ENCODE peak calls at places on chromosomes 7 and 10, in four cellular contexts. W is fibroblast of lung, U is fibroblast of pulmonary artery, D is astrocyte of the spinal cord. L is an unnamed sample.

GRCh38 chr10:79012567-79012966 is 56.2 kb upstream of the ZMIZ1 start:
- DNase-seq in W (no peak), U (no peak), D (no peak), L (no peak)

GRCh38 chr10:5584895-5585516 is 60.2 kb downstream of the CALML3 start:
- DNase-seq in W (no peak), U (peak), D (peak), L (peak)

GRCh38 chr7:124764071-124764846 is 1.3 kb downstream of the GPR37 start:
- DNase-seq in W (peak), U (no peak), D (no peak), L (no peak)

GRCh38 chr7:27635728-27636127 is 27.0 kb downstream of the HIBADH start:
- DNase-seq in W (no peak), U (no peak), D (no peak), L (no peak)

GRCh38 chr10:123301077-123301875 is 147.1 kb downstream of the BUB3 start:
- DNase-seq in W (peak), U (peak), D (peak), L (peak)

GRCh38 chr7:74280985-74281384 is 8.2 kb upstream of the CLIP2 start:
- DNase-seq in W (peak), U (no peak), D (no peak), L (no peak)

GRCh38 chr10:62852961-62853702 is 37.0 kb upstream of the EGR2 start:
- DNase-seq in W (no peak), U (no peak), D (no peak), L (peak)

GRCh38 chr10:112570585-112570984 is 123.6 kb downstream of the VTI1A start:
- DNase-seq in W (no peak), U (peak), D (no peak), L (no peak)

GRCh38 chr10:77566914-77567566 is 70.6 kb downstream of the KCNMA1 start:
- DNase-seq in W (no peak), U (no peak), D (no peak), L (no peak)

GRCh38 chr10:21978191-21978862 is 25.2 kb downstream of the DNAJC1 start:
- DNase-seq in W (peak), U (peak), D (peak), L (no peak)

GRCh38 chr10:121425623-121426022 is 172.6 kb downstream of the FGFR2 start:
- DNase-seq in W (no peak), U (no peak), D (no peak), L (no peak)
- TF ChIP-seq CTCF in W (no peak), U (no peak), D (no peak), L (no peak)

GRCh38 chr7:43248961-43249807 is 136.7 kb downstream of the HECW1 start:
- DNase-seq in W (peak), U (no peak), D (peak), L (no peak)

GRCh38 chr7:43244782-43245181 is 132.3 kb downstream of the HECW1 start:
- DNase-seq in W (no peak), U (no peak), D (no peak), L (no peak)

GRCh38 chr7:43247757-43248156 is 135.3 kb downstream of the HECW1 start:
- DNase-seq in W (no peak), U (no peak), D (no peak), L (no peak)

GRCh38 chr7:43249808-43250145 is 137.3 kb downstream of the HECW1 start:
- DNase-seq in W (no peak), U (no peak), D (no peak), L (no peak)

DNA sequence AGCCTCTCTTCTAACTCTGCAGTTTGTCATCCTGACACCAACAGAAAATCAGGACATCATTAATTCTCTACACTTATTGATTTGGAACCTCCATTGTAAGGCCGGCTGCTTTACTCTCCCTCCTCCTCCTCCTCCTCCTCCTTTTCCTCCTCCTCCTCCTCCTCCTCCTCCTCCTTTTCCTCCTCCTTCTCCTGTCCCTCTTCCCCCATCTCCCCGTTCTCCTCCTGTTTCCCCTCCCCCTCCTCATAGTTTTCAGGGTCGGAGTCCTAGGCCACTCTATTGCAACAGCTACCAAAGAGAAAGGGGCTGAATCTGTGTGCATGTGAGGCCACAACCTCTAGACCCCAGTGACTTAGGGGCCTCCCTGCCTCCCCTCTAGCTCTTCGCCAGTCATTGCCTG is 136.1 kb downstream of the HECW1 start:
- DNase-seq in W (no peak), U (no peak), D (no peak), L (no peak)
- H3K4me3 ChIP-seq in W (peak), U (no peak), D (peak), L (no peak)

DNA sequence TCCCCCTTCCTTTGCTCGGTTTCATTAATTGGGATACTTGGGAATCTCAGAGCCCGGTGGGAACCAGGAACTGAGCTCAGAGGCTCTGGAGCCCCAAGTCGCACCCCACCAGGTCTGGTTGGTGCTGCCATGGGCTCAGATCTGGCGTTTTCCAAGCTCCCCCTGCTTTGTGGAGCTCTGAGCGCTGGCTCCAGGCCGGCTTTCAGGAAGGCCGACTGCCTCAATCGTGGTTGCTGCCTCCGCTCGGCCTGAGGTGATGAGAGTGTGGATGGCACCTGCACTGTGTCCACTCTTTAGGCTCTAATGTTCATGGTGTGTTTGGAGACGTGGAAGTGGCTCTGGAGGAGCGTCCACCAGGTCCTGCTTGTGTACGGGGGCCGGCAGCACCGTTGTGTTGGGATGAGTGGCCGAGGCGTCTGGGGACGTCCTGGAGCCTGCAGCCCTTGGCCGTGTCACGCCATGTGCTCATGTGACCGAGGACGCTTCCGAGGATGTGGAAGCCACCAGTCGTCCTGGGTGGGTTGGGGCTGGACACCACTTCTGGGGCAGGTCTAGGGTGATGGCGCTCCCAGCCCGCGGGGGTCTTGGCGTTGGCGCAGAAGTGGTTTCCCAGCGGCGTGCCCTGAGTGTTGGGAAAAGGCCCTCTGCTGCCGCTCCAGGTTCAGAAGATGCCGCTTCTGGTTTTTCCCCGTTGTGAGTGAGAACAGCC is 8.2 kb downstream of the INPP5A start:
- DNase-seq in W (no peak), U (no peak), D (no peak), L (no peak)
- TF ChIP-seq CTCF in W (no peak), U (no peak), D (no peak), L (no peak)

GRCh38 chr7:55254242-55254595 is 110.9 kb upstream of the LANCL2 start:
- DNase-seq in W (no peak), U (no peak), D (no peak), L (no peak)
- H3K4me3 ChIP-seq in W (peak), U (peak), D (peak), L (no peak)

GRCh38 chr7:94509879-94510581 is 421 bp downstream of the CASD1 start:
- DNase-seq in W (peak), U (peak), D (peak), L (peak)
- TF ChIP-seq CTCF in W (peak), U (peak), D (peak), L (no peak)

DNA sequence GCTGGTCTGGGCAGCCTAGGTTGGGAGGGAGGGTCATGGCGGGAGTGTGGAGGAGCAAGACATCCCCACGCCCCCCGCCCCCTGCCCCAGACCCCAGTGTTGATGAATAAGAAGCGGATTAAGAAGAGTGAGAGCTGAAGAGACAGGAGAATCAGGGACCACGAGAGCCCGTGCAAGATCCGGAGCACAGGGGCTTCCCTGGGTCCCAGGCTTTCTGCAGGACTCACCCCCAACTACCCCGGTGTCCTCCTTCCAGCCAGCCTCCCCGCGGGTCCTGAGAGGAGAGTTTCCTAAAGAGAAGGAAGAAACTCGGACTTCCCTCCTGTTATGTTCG is 20.1 kb downstream of the GHRHR start:
- DNase-seq in W (no peak), U (no peak), D (no peak), L (no peak)
- H3K4me3 ChIP-seq in W (no peak), U (no peak), D (no peak), L (no peak)

GRCh38 chr10:129275886-129276285 is 191.2 kb upstream of the MGMT start:
- DNase-seq in W (no peak), U (no peak), D (no peak), L (no peak)

GRCh38 chr10:129277080-129277479 is 190.0 kb upstream of the MGMT start:
- DNase-seq in W (no peak), U (no peak), D (no peak), L (no peak)

GRCh38 chr10:129277804-129278203 is 189.2 kb upstream of the MGMT start:
- DNase-seq in W (no peak), U (no peak), D (no peak), L (no peak)

GRCh38 chr10:129272859-129273258 is 194.2 kb upstream of the MGMT start:
- DNase-seq in W (no peak), U (no peak), D (no peak), L (no peak)

DNA sequence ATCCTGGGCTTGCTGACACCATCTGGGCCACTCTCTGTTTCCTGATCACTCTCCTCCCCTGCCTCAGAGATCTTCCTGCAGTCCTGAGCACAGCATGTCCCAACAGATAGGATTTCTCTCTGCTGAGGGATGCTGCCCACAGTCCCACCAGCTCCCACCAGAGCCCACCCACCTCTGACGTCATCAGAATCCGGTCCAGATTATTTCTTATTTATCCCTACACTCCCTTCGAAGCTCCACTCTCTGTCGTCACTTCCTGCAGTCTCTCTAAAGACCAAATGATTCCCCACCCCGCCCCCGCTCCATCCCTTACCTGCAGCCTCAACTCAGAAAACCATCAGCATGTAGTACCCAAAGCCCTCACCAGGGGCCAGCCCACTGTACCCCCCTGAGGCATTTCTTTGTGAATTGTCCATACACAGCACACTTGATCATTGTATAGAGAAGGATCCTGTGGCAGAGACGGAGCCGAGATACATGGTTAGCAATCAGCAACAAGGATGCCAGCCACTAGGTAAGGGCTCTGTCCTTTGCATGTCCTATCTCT is 192.0 kb upstream of the MGMT start:
- DNase-seq in W (no peak), U (no peak), D (no peak), L (no peak)
- TF ChIP-seq CTCF in W (peak), U (no peak), D (no peak), L (peak)

L was measured in GM12865.